ENCODE peak calls at places on chromosomes 12 and 14, in four cellular contexts. One of them, this sample, is unnamed.
A peak's percentile ranks its signal among the peaks of the same experiment; 100 is the strongest.

GRCh38 chr12:97425802-97426484 is 36.7 kb upstream of the RMST start:
- DNase-seq in COR-L47: no peak
- DNase-seq in effector memory CD4-positive, alpha-beta T cell: no peak
- DNase-seq in HEK293T: no peak
- DNase-seq in this sample: no peak

GRCh38 chr14:92952497-92953298 is 29.7 kb downstream of the CHGA start:
- DNase-seq in effector memory CD4-positive, alpha-beta T cell: no peak
- DNase-seq in HEK293T: no peak
- DNase-seq in COR-L47: no peak
- DNase-seq in this sample: no peak

GRCh38 chr14:105330491-105330895 is 15.9 kb downstream of the PACS2 start:
- DNase-seq in HEK293T: no peak
- DNase-seq in effector memory CD4-positive, alpha-beta T cell: no peak
- DNase-seq in COR-L47: no peak
- DNase-seq in this sample: no peak

GRCh38 chr14:103141117-103141796 is 18.0 kb downstream of the TNFAIP2 start:
- DNase-seq in COR-L47: peak; percentile 83
- DNase-seq in effector memory CD4-positive, alpha-beta T cell: no peak
- DNase-seq in HEK293T: peak; percentile 78
- DNase-seq in this sample: no peak

GRCh38 chr12:8544295-8544694 is 3.6 kb upstream of the CLEC4E start:
- DNase-seq in effector memory CD4-positive, alpha-beta T cell: peak; percentile 54
- DNase-seq in COR-L47: no peak
- DNase-seq in HEK293T: peak; percentile 69
- DNase-seq in this sample: peak; percentile 45

GRCh38 chr12:85029456-85029855 is 6.6 kb downstream of the TSPAN19 start:
- DNase-seq in COR-L47: peak; percentile 37
- DNase-seq in HEK293T: peak; percentile 10
- DNase-seq in effector memory CD4-positive, alpha-beta T cell: no peak
- DNase-seq in this sample: no peak

GRCh38 chr12:45634273-45634917 is 95.1 kb upstream of the ARID2 start:
- DNase-seq in effector memory CD4-positive, alpha-beta T cell: no peak
- DNase-seq in COR-L47: no peak
- DNase-seq in HEK293T: no peak
- DNase-seq in this sample: no peak

GRCh38 chr12:57459750-57460400 is at the start of gene GLI1:
- DNase-seq in COR-L47: no peak
- DNase-seq in HEK293T: no peak
- DNase-seq in effector memory CD4-positive, alpha-beta T cell: no peak
- DNase-seq in this sample: no peak

GRCh38 chr14:100523536-100524025 is 63.6 kb downstream of the BEGAIN start:
- DNase-seq in HEK293T: no peak
- DNase-seq in effector memory CD4-positive, alpha-beta T cell: no peak
- DNase-seq in COR-L47: no peak
- DNase-seq in this sample: no peak

GRCh38 chr12:6650832-6651231 is 3.6 kb upstream of the ACRBP start:
- DNase-seq in HEK293T: no peak
- DNase-seq in COR-L47: no peak
- DNase-seq in effector memory CD4-positive, alpha-beta T cell: no peak
- DNase-seq in this sample: no peak

GRCh38 chr14:69190191-69190590 is 1.1 kb upstream of the EXD2 start:
- DNase-seq in HEK293T: no peak
- DNase-seq in effector memory CD4-positive, alpha-beta T cell: no peak
- DNase-seq in COR-L47: no peak
- DNase-seq in this sample: no peak

GRCh38 chr12:123032736-123033391 is 52.4 kb downstream of the ARL6IP4 start:
- DNase-seq in HEK293T: no peak
- DNase-seq in COR-L47: no peak
- DNase-seq in effector memory CD4-positive, alpha-beta T cell: no peak
- DNase-seq in this sample: no peak

GRCh38 chr12:12018454-12018853 is 52.3 kb upstream of the BCL2L14 start:
- DNase-seq in HEK293T: no peak
- DNase-seq in effector memory CD4-positive, alpha-beta T cell: no peak
- DNase-seq in COR-L47: no peak
- DNase-seq in this sample: no peak

GRCh38 chr14:55954108-55954507 is 164.1 kb upstream of the PELI2 start:
- DNase-seq in effector memory CD4-positive, alpha-beta T cell: no peak
- DNase-seq in HEK293T: no peak
- DNase-seq in COR-L47: no peak
- DNase-seq in this sample: no peak

GRCh38 chr12:74945771-74946198 is 263.9 kb downstream of the KCNC2 start:
- DNase-seq in effector memory CD4-positive, alpha-beta T cell: no peak
- DNase-seq in COR-L47: no peak
- DNase-seq in HEK293T: no peak
- DNase-seq in this sample: no peak

GRCh38 chr14:105223260-105223659 is 25.1 kb upstream of the BTBD6 start:
- DNase-seq in effector memory CD4-positive, alpha-beta T cell: no peak
- DNase-seq in HEK293T: no peak
- DNase-seq in COR-L47: no peak
- DNase-seq in this sample: no peak

GRCh38 chr12:110687770-110688169 is 1.1 kb downstream of the HVCN1 start:
- DNase-seq in HEK293T: no peak
- DNase-seq in COR-L47: no peak
- DNase-seq in effector memory CD4-positive, alpha-beta T cell: no peak
- DNase-seq in this sample: no peak

GRCh38 chr14:91115986-91116385 is 2.1 kb downstream of the DGLUCY start:
- DNase-seq in effector memory CD4-positive, alpha-beta T cell: no peak
- DNase-seq in HEK293T: no peak
- DNase-seq in COR-L47: no peak
- DNase-seq in this sample: no peak

GRCh38 chr14:100726467-100726811 is 253 bp upstream of the DLK1 start:
- DNase-seq in COR-L47: no peak
- DNase-seq in effector memory CD4-positive, alpha-beta T cell: no peak
- DNase-seq in HEK293T: no peak
- DNase-seq in this sample: no peak

GRCh38 chr14:99606359-99606758 is 2.4 kb upstream of the CCDC85C start:
- DNase-seq in effector memory CD4-positive, alpha-beta T cell: no peak
- DNase-seq in COR-L47: no peak
- DNase-seq in HEK293T: no peak
- DNase-seq in this sample: no peak

GRCh38 chr12:128613821-128614220 is 209.9 kb downstream of the SLC15A4 start:
- DNase-seq in HEK293T: no peak
- DNase-seq in effector memory CD4-positive, alpha-beta T cell: no peak
- DNase-seq in COR-L47: no peak
- DNase-seq in this sample: no peak

GRCh38 chr12:53492188-53492587 is 7.1 kb downstream of the MAP3K12 start:
- DNase-seq in COR-L47: no peak
- DNase-seq in HEK293T: no peak
- DNase-seq in effector memory CD4-positive, alpha-beta T cell: no peak
- DNase-seq in this sample: no peak

GRCh38 chr12:115354007-115354452 is 670.1 kb upstream of the TBX3 start:
- DNase-seq in COR-L47: no peak
- DNase-seq in HEK293T: no peak
- DNase-seq in effector memory CD4-positive, alpha-beta T cell: no peak
- DNase-seq in this sample: no peak

GRCh38 chr14:96249016-96249415 is 7.0 kb upstream of the BDKRB1 start:
- DNase-seq in HEK293T: no peak
- DNase-seq in COR-L47: no peak
- DNase-seq in effector memory CD4-positive, alpha-beta T cell: no peak
- DNase-seq in this sample: no peak

GRCh38 chr12:101710289-101710688 is 12.8 kb downstream of the CHPT1 start:
- DNase-seq in COR-L47: no peak
- DNase-seq in effector memory CD4-positive, alpha-beta T cell: no peak
- DNase-seq in HEK293T: no peak
- DNase-seq in this sample: no peak

GRCh38 chr12:30719060-30719459 is 23.4 kb upstream of the IPO8 start:
- DNase-seq in effector memory CD4-positive, alpha-beta T cell: no peak
- DNase-seq in COR-L47: no peak
- DNase-seq in HEK293T: no peak
- DNase-seq in this sample: no peak

GRCh38 chr12:92827836-92828431 is 101.2 kb downstream of the EEA1 start:
- DNase-seq in COR-L47: no peak
- DNase-seq in effector memory CD4-positive, alpha-beta T cell: no peak
- DNase-seq in HEK293T: peak; percentile 45
- DNase-seq in this sample: no peak

This sample was measured in activated T-helper 9 cell treated with anti-CD3 and anti-CD28 coated beads, Interleukin-2, amount 50 U/mL, for 16 hours.